ENCODE peak calls at places on chromosome 14, in five cellular contexts. Y is adrenal gland, Q is left lung, Z is pancreas, C is uterus. M is an unnamed sample.

GRCh38 chr14:94768521-94769412 is 1.1 kb downstream of the GSC start:
- DNase-seq in Q (no peak), Z (peak), C (no peak), Y (no peak), M (no peak)

GRCh38 chr14:64174922-64175782 is 119.0 kb downstream of the ESR2 start:
- DNase-seq in C (no peak), Z (no peak), Y (no peak), Q (no peak), M (no peak)

GRCh38 chr14:85601246-85601645 is 71.3 kb downstream of the FLRT2 start:
- DNase-seq in C (no peak), Z (no peak), Q (no peak), Y (no peak), M (no peak)

GRCh38 chr14:105568859-105569766 is 42.7 kb downstream of the TMEM121 start:
- DNase-seq in Z (no peak), C (no peak), Q (no peak), Y (no peak), M (no peak)

GRCh38 chr14:76776306-76777251 is 15.3 kb downstream of the VASH1 start:
- DNase-seq in C (peak), Z (no peak), Q (peak), Y (no peak), M (no peak)

GRCh38 chr14:91144425-91145145 is 30.7 kb downstream of the DGLUCY start:
- DNase-seq in Q (no peak), C (no peak), Y (no peak), Z (no peak), M (no peak)

GRCh38 chr14:31080060-31080459 is 53.9 kb upstream of the STRN3 start:
- DNase-seq in Z (no peak), C (no peak), Q (no peak), Y (no peak), M (no peak)

GRCh38 chr14:90454041-90455000 is 57.5 kb downstream of the CALM1 start:
- DNase-seq in Q (peak), Y (peak), C (peak), Z (peak), M (peak)

GRCh38 chr14:68523994-68524725 is 268.7 kb downstream of the ZFP36L1 start:
- DNase-seq in Z (no peak), Y (peak), C (peak), Q (no peak), M (no peak)

GRCh38 chr14:105467249-105467941 is 7.2 kb upstream of the CRIP2 start:
- DNase-seq in Q (no peak), Y (no peak), Z (no peak), C (no peak), M (no peak)

GRCh38 chr14:99619873-99620834 is 16.1 kb upstream of the CCDC85C start:
- DNase-seq in Y (no peak), Q (no peak), C (no peak), Z (no peak), M (no peak)

GRCh38 chr14:104094709-104095425 is 9.4 kb downstream of the ASPG start:
- DNase-seq in C (no peak), Z (peak), Y (peak), Q (no peak), M (peak)

GRCh38 chr14:61891251-61891650 is 129.0 kb downstream of the SNAPC1 start:
- DNase-seq in Y (no peak), Q (no peak), Z (no peak), C (no peak), M (no peak)

GRCh38 chr14:106586098-106586704 is 1059.8 kb downstream of the TMEM121 start:
- DNase-seq in Q (no peak), Y (no peak), Z (peak), C (no peak), M (peak)

GRCh38 chr14:60315181-60315580 is 66.2 kb downstream of the PPM1A start:
- DNase-seq in C (no peak), Y (no peak), Z (no peak), Q (no peak), M (no peak)

GRCh38 chr14:90499908-90500664 is 103.3 kb downstream of the CALM1 start:
- DNase-seq in Z (peak), Y (no peak), Q (peak), C (no peak), M (no peak)

GRCh38 chr14:99727096-99727870 is 43.2 kb downstream of the CYP46A1 start:
- DNase-seq in Q (no peak), C (no peak), Z (peak), Y (peak), M (peak)

GRCh38 chr14:67964391-67964812 is 144.8 kb downstream of the RAD51B start:
- DNase-seq in C (no peak), Q (no peak), Z (no peak), Y (no peak), M (no peak)

DNA sequence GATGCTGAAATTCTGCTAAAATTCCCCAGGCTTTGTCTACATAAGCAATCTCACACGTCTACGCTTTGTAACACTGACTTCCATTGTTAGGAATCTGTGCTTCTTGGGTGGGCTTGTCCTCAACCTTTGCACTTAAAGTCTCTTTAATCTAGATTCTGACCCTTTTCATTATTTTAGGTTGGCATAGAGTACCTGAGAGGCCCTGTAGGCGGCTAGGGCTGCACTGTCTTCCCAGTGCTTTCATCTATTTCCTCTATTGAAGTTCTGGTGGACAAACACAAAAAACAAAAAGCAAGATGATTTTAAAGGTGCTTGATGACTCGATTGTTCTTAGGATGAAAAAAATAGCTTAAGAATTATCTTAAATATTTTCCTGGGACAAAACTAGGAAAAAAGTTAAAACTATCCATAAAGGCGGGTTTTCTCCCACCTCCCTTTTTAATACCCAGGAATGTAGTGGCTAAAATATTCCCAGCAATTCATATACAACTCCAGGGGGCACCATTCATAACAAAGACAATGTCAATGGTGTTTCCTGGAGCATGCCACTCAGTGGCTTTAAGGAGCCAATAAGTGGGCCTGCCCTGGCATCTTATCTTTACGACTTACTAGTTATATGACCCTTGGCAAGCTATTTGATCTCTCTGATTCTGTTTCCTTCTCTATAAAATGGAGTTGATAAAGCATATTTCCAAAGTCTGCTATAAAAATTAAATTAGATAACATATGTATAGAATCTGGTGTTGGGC is 197.5 kb downstream of the STXBP6 start:
- DNase-seq in Q (no peak), C (no peak), Z (no peak), Y (no peak), M (no peak)
- TF ChIP-seq CTCF in Q (no peak), C (no peak), Z (no peak), Y (no peak), M (no peak)

DNA sequence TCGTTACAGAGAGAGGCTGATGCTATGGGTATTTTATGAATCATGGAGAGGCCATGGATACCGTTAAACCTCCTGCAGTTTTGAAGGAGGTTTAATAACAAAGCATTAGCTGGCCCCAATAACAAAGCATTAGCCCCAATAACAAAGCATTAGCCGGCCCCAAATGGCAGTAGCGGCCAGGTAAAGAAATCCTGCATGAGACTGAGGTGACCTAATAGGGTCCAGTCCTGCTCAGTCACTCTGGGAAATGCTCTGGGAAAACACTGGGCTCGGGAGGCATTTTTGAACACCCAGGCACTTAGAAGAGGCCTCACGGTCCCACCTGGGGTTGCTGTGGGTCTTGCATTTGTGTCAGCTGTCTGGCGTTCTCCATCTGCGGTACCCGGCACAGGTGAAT is 776 bp upstream of the RIN3 start:
- DNase-seq in C (no peak), Y (no peak), Z (no peak), Q (no peak), M (no peak)
- H3K4me3 ChIP-seq in C (peak), Y (peak), Z (peak), Q (peak), M (peak)

GRCh38 chr14:73633517-73634332 is 11.1 kb upstream of the DNAL1 start:
- DNase-seq in Y (peak), C (peak), Q (peak), Z (peak), M (peak)
- TF ChIP-seq CTCF in Y (peak), C (peak), Q (peak), Z (peak), M (peak)

DNA sequence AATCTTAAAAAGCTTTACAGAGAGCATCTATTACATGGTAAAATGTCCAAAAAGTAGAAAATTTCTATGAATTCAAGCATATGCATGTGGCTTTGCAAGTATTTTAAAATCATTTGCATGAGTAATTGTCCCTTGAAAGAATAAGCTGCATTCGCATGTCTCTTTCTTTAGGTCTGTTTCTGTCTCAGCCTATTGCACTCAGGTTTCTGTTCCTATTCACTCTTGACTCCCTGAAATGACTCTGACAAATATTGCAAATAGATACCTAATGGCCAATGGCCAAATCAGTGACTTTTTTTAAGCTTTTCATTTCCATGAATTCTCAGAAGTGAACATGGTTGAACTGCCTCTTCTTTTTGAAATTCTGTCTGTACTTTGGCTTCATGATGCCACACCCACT is 6.4 kb upstream of the TTC8 start:
- DNase-seq in C (no peak), Y (no peak), Q (no peak), Z (no peak), M (no peak)
- H3K4me3 ChIP-seq in C (no peak), Y (no peak), Q (no peak), Z (no peak), M (no peak)

GRCh38 chr14:20138520-20138919 is at the start of gene OR4N5:
- DNase-seq in Q (no peak), Y (no peak), Z (no peak), C (no peak), M (no peak)

GRCh38 chr14:20144820-20145219 is 6.2 kb downstream of the OR4N5 start:
- DNase-seq in C (no peak), Y (no peak), Q (no peak), Z (no peak), M (no peak)

GRCh38 chr14:20143911-20144310 is 5.3 kb downstream of the OR4N5 start:
- DNase-seq in Y (no peak), Q (no peak), Z (no peak), C (no peak), M (no peak)
- TF ChIP-seq CTCF in Y (no peak), Q (no peak), Z (no peak), C (no peak), M (no peak)

DNA sequence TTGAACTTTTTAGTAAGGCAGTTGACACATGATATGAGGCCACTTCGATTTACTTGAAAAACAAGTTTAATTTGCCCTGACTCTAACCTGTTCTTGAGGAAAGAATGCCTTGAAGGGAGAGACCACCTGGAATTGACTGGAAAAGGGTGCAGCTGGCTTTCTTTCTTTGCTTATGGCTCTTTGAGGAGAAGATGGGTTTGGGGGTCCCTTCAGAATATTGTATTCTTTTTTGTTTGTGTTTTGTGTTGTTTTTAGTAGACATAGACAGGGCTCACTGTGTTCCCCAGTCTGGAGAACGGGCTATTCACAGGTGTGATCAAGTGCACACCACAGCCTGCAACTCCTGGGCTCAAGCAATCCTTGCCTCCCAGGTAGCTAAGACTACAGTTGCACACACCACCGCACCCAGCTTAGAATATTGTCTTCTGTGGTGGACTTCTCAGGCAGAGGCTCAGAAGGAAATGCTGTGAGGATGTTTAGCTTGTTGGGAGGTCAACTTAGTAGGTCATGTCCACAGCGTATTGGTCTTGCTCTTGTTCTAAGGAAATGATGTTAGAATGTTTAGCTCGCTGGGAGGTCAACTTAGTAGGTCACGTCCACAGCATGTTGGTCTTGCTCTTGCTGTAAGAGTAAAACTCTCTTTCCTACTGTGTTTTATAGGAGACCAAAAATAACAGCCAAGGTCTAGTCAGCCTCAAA is 1.5 kb upstream of the NRL start:
- DNase-seq in Y (no peak), Z (peak), C (no peak), Q (no peak), M (no peak)
- H3K4me3 ChIP-seq in Y (peak), Z (peak), C (peak), Q (peak), M (peak)

DNA sequence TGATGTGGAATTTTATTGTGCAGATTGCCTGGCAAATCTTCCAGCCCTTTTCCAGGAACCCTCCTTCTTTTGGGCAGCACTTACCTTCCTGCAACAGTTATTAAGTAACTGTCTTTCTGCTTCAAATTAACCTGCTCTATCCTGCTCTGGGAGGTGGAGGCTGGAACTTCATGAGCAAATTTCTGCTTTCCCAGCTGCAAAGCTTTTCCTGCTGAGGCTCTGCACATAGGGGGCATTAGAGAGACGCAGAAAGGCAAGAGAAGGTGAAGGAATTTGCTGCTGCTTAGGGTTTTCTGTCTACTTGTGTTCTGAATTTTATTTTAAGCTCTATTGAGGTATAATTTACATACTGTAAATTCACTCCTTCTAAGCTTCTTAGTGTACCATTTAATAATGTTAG is 259.2 kb downstream of the PCNX1 start:
- DNase-seq in C (no peak), Q (no peak), Y (peak), Z (no peak), M (no peak)
- TF ChIP-seq CTCF in C (peak), Q (peak), Y (peak), Z (peak), M (peak)

DNA sequence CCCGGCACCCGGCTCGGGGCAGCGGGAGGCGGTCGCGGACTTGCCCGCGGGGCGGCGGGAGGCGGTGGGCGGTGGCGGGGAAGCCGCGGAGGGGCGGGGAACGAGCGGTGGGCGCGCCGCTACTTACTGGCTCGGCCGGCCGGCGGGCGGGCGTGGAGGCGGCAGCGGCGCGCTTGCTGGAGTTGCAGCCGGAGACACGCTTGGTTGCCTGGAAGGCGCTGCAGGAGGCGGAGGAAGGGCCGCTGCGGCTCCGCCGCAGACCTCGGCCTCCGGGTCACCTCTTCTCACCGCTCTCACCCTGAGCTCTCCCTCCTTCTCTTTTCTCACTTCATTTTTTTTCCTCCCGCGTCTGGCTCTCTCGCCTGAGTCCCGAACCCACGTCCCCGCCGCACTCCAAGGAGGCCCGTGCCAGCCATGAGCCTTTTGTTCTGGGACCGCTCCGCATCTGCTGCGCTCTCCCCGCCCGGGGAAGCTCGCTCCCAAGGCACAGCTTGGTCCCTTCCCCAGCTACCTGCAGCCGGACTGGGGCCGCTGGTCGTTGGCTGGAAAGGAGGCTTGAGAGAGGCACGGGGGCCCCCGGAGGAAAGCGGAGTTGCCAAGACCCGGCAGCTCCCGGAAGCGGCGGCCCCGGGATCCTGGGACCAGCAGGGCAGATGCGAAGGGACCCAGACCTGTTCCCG is 591 bp upstream of the KCNK10 start:
- DNase-seq in Z (peak), Y (no peak), Q (no peak), C (no peak), M (no peak)
- H3K4me3 ChIP-seq in Z (peak), Y (peak), Q (peak), C (no peak), M (peak)

GRCh38 chr14:74573421-74574091 is 38.5 kb downstream of the LTBP2 start:
- DNase-seq in Q (no peak), C (no peak), Y (no peak), Z (no peak), M (peak)
- TF ChIP-seq CTCF in Q (no peak), C (no peak), Y (no peak), Z (no peak), M (no peak)